ENCODE peak calls at places on chromosome 20, in seven cellular contexts. J is activated naive CD4-positive, alpha-beta T cell treated with Interleukin-2 at 50 U/mL for 16 hours; Y is ACHN; G is effector CD8-positive, alpha-beta T cell; I is neural progenitor cell; S is RPMI7951; X is H54. U is an unnamed sample.

GRCh38 chr20:32793059-32793458 is 26.7 kb upstream of the MAPRE1 start:
- DNase-seq in J (no peak), Y (no peak), G (no peak), I (no peak), S (no peak), X (no peak), U (no peak)

GRCh38 chr20:49938173-49939163 is 2.3 kb downstream of the RNF114 start:
- DNase-seq in J (no peak), Y (no peak), G (no peak), I (no peak), S (peak), X (no peak), U (no peak)

GRCh38 chr20:1811621-1812498 is 83.3 kb upstream of the SIRPA start:
- DNase-seq in J (no peak), Y (no peak), G (no peak), I (peak), S (no peak), X (no peak), U (no peak)

GRCh38 chr20:56429496-56429895 is 17.4 kb downstream of the CASS4 start:
- DNase-seq in J (peak), Y (no peak), G (no peak), I (no peak), S (peak), X (no peak), U (peak)

GRCh38 chr20:45355209-45355608 is 7.0 kb upstream of the SDC4 start:
- DNase-seq in J (no peak), Y (peak), G (no peak), I (no peak), S (peak), X (peak), U (peak)

GRCh38 chr20:59752704-59753460 is 148.5 kb downstream of the PHACTR3 start:
- DNase-seq in J (no peak), Y (no peak), G (no peak), I (no peak), S (peak), X (no peak), U (no peak)

GRCh38 chr20:61929971-61930666 is 135.6 kb downstream of the TAF4 start:
- DNase-seq in J (no peak), Y (no peak), G (no peak), I (no peak), S (no peak), X (no peak), U (no peak)

GRCh38 chr20:56542489-56543020 is 9.5 kb downstream of the FAM209B start:
- DNase-seq in J (no peak), Y (no peak), G (no peak), I (no peak), S (no peak), X (no peak), U (no peak)

GRCh38 chr20:40265872-40266533 is 423.0 kb downstream of the MAFB start:
- DNase-seq in J (no peak), Y (peak), G (no peak), I (peak), S (peak), X (no peak), U (peak)

GRCh38 chr20:45826381-45827019 is 612 bp downstream of the TNNC2 start:
- DNase-seq in J (no peak), Y (no peak), G (no peak), I (no peak), S (peak), X (no peak), U (no peak)

GRCh38 chr20:43843965-43844660 is 70.5 kb upstream of the TOX2 start:
- DNase-seq in J (no peak), Y (no peak), G (no peak), I (no peak), S (no peak), X (no peak), U (no peak)

GRCh38 chr20:13419445-13419844 is 198.4 kb downstream of the ISM1 start:
- DNase-seq in J (no peak), Y (no peak), G (no peak), I (no peak), S (no peak), X (no peak), U (no peak)

GRCh38 chr20:32179515-32179914 is 28.0 kb downstream of the PLAGL2 start:
- DNase-seq in J (no peak), Y (no peak), G (no peak), I (no peak), S (no peak), X (no peak), U (no peak)

GRCh38 chr20:52490715-52491430 is 299.3 kb upstream of the ZFP64 start:
- DNase-seq in J (no peak), Y (no peak), G (no peak), I (no peak), S (peak), X (peak), U (peak)

GRCh38 chr20:36098364-36098763 is 56.2 kb upstream of the EPB41L1 start:
- DNase-seq in J (no peak), Y (no peak), G (no peak), I (no peak), S (peak), X (no peak), U (peak)

GRCh38 chr20:62762801-62763368 is 33.4 kb upstream of the MRGBP start:
- DNase-seq in J (no peak), Y (no peak), G (no peak), I (no peak), S (no peak), X (no peak), U (no peak)

GRCh38 chr20:25461281-25461650 is 53.8 kb downstream of the GINS1 start:
- DNase-seq in J (no peak), Y (no peak), G (no peak), I (no peak), S (no peak), X (no peak), U (no peak)

GRCh38 chr20:309841-310644 is 12.7 kb downstream of the ZCCHC3 start:
- DNase-seq in J (peak), Y (peak), G (peak), I (peak), S (peak), X (peak), U (peak)

GRCh38 chr20:46169245-46170171 is 51.4 kb downstream of the CD40 start:
- DNase-seq in J (no peak), Y (no peak), G (no peak), I (no peak), S (no peak), X (no peak), U (no peak)

GRCh38 chr20:21156266-21156665 is 30.4 kb downstream of the KIZ start:
- DNase-seq in J (no peak), Y (peak), G (no peak), I (no peak), S (peak), X (no peak), U (peak)

GRCh38 chr20:15895126-15895525 is 678.1 kb downstream of the KIF16B start:
- DNase-seq in J (no peak), Y (no peak), G (no peak), I (no peak), S (peak), X (no peak), U (no peak)